ENCODE peak calls at places on chromosomes 1 and 21, in seven cellular contexts. Y is RWPE1; Q is cardiac muscle cell; O is pancreas; F is IMR-90; J is CD8-positive, alpha-beta T cell; D is AG04450. V is an unnamed sample.

GRCh38 chr1:88935522-88936222 is 44.3 kb upstream of the GTF2B start:
- DNase-seq in Y (peak; percentile 42), Q (peak; percentile 55), O (no peak), F (peak; percentile 52), J (peak; percentile 8), D (peak; percentile 8), V (no peak)

GRCh38 chr1:78919150-78919549 is 87.4 kb downstream of the ADGRL4 start:
- DNase-seq in Y (no peak), Q (no peak), O (no peak), F (no peak), J (no peak), D (no peak), V (no peak)

GRCh38 chr1:231194476-231194842 is 32.6 kb downstream of the TRIM67 start:
- DNase-seq in Y (no peak), Q (no peak), O (no peak), F (no peak), J (no peak), D (no peak), V (no peak)

GRCh38 chr1:222643603-222643936 is 25.7 kb downstream of the MIA3 start:
- DNase-seq in Y (no peak), Q (no peak), O (no peak), F (no peak), J (no peak), D (no peak), V (peak; percentile 17)

GRCh38 chr21:46226920-46227599 is 1.5 kb downstream of the LSS start:
- DNase-seq in Y (peak; percentile 48), Q (peak; percentile 62), O (no peak), F (peak; percentile 78), J (no peak), D (no peak), V (no peak)

GRCh38 chr1:174262747-174263241 is 103.5 kb downstream of the RABGAP1L start:
- DNase-seq in Y (peak; percentile 56), Q (peak; percentile 59), O (no peak), F (peak; percentile 65), J (no peak), D (peak; percentile 34), V (no peak)

GRCh38 chr1:235253219-235253640 is 74.7 kb downstream of the ARID4B start:
- DNase-seq in Y (peak; percentile 44), Q (peak; percentile 74), O (peak; percentile 73), F (peak; percentile 72), J (peak; percentile 66), D (peak; percentile 41), V (peak; percentile 72)

GRCh38 chr1:182641561-182641960 is 37.4 kb upstream of the RGS16 start:
- DNase-seq in Y (no peak), Q (no peak), O (no peak), F (no peak), J (no peak), D (no peak), V (no peak)

GRCh38 chr1:173527151-173527826 is 50.2 kb downstream of the PRDX6 start:
- DNase-seq in Y (peak; percentile 56), Q (peak; percentile 57), O (no peak), F (no peak), J (no peak), D (no peak), V (no peak)

GRCh38 chr1:11044086-11044848 is 2.8 kb downstream of the MASP2 start:
- DNase-seq in Y (no peak), Q (no peak), O (no peak), F (no peak), J (no peak), D (no peak), V (no peak)

GRCh38 chr1:21289700-21290545 is at the start of gene ECE1:
- DNase-seq in Y (peak; percentile 52), Q (peak; percentile 60), O (no peak), F (no peak), J (peak; percentile 55), D (no peak), V (peak; percentile 60)

GRCh38 chr1:92817137-92817697 is 14.6 kb upstream of the RPL5 start:
- DNase-seq in Y (no peak), Q (no peak), O (no peak), F (no peak), J (no peak), D (no peak), V (no peak)

GRCh38 chr1:180264595-180264994 is 34.5 kb downstream of the LHX4 start:
- DNase-seq in Y (no peak), Q (no peak), O (no peak), F (no peak), J (no peak), D (no peak), V (no peak)

GRCh38 chr1:117622726-117623125 is 16.9 kb downstream of the TENT5C start:
- DNase-seq in Y (no peak), Q (no peak), O (no peak), F (no peak), J (no peak), D (no peak), V (no peak)
- TF ChIP-seq CTCF in Y (no peak), Q (peak; percentile 6), O (no peak), F (no peak), J (no peak), D (no peak), V (no peak)

DNA sequence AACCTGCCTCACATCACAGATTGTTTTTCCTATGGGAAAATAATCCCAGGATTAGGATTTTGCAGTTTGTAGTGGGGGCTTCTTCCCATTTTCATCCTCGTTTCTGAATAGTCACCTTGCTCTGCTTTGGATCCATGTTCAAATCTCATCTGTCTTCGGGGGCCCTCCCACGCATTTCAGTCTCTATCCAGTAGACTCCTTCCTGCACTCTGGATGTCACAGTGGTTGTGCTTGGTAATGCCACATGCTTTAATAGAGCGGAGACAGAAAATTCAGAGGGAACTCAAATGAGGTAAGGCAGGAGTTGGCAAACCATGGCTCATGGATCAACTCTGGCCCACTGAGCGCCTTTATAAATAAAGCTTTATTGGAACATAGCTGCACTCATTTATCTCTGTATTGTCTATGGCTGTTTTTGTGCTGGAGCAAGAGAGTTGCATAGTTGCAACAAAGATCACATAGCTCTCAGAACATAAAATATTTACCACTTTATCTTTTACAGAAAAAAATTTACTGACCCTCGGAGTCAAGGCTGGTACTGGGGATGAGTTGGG is 101.0 kb downstream of the SPATA46 start:
- DNase-seq in Y (no peak), Q (no peak), O (no peak), F (no peak), J (no peak), D (no peak), V (no peak)
- TF ChIP-seq CTCF in Y (no peak), Q (no peak), O (no peak), F (no peak), J (no peak), D (no peak), V (no peak)

GRCh38 chr1:147600119-147601111 is 59.1 kb downstream of the BCL9 start:
- DNase-seq in Y (peak; percentile 18), Q (peak; percentile 17), O (no peak), F (peak; percentile 70), J (no peak), D (no peak), V (no peak)
- TF ChIP-seq CTCF in Y (no peak), Q (no peak), O (no peak), F (no peak), J (no peak), D (no peak), V (no peak)

DNA sequence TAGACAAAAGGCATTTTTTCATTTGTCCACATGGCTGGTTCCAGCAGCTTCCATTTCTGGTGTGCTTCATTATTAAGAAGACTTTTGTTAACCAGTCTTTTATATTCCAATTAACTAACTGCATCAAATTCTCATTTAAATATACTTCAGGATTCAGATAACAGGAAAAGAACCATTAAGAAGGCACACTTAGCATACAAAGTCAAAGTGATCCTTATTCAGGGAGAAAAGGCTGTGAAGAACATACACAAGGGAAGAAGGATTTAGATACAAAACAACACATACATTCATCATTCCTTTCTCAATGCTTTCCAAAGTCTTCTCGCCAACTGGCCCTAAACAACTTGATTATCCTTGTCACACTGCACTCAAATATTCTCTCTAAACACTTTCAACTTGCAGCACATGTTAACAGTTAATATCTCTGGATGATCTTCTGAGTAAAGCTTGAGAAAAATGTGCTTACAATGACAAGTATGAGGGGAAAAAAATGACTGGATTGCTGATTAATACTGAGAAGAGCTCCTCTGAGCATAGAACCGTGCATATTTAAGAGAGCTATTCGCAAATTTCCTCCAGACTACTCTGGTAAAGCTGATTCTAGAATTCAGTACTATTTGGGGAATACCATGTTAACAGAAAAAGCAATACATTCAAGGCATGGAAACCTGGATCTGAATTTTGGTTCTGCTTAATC is 225.2 kb upstream of the TNR start:
- DNase-seq in Y (no peak), Q (no peak), O (no peak), F (peak; percentile 45), J (no peak), D (no peak), V (no peak)
- TF ChIP-seq CTCF in Y (no peak), Q (no peak), O (no peak), F (no peak), J (no peak), D (no peak), V (no peak)

DNA sequence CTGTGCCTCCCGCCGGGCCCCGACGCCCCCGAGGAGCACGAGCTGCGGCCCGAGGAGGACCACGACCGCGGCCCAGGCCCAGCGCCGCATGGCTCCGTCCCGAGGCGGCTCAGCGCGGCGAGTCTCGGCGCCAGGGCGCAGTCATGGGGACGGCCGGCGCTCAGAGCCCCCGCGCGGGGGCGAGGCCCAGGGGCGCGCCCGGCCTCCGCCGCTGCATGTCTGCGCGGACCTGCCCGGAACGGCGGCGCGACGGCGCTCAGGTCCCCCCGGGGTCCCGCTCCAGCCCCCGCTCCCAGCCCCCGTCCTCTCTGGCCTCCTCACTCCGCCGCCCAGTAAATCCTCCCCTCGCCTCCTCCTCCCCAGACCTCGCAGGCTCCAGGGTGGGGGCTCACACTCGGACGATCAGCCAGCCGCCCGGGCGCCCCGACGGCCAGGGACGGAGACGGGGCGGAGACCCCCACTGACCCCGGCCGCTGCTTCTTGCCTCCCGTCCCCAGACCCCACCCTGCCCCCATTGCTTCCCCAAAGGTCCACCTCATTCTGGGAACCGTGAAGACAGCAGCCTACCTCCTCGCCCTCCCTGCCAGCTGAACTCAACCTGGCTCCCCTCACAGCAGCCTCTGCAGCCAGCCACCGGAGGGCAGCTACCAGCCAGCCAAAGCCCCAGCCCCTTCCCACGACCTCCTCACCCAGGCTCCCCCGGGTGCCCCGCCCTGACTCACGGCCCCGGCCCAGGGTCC is at the start of gene C1QTNF12:
- DNase-seq in Y (no peak), Q (no peak), O (no peak), F (no peak), J (no peak), D (no peak), V (no peak)
- TF ChIP-seq CTCF in Y (no peak), Q (no peak), O (no peak), F (no peak), J (no peak), D (no peak), V (no peak)

DNA sequence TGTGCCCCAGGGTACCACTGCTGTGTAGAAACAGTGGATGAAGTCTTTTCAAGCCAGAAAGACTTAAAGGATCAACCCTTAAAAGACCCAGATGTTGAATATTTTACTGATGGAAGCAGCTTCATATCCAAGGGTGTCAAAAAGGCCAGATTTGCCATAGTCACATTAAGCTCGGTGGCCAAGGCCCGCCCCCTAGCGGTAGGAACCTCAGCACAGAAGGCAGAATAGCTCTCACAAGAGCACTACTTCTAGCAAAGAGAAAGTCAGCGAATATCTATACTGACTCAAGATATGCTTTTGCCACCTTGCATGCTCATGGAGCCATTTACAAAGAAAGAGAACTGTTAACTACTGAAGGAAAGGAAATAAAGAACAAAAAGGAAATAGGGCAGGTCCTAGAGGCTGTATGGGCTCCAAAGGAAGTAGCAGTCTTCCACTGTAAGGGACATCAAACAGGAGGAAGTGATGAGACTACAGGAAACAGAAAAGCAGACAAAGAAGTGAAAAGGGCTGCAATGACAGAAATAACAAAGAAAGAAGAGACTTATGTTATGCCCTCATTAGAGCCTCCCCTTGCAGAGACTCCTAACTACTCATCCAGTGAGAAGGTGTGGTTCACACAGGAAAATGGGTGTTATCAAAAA is 90.5 kb downstream of the LIPI start:
- DNase-seq in Y (peak; percentile 6), Q (peak; percentile 52), O (peak; percentile 29), F (peak; percentile 8), J (peak; percentile 18), D (no peak), V (peak; percentile 88)
- TF ChIP-seq CTCF in Y (peak; percentile 67), Q (no peak), O (peak; percentile 32), F (peak; percentile 49), J (no peak), D (peak; percentile 37), V (peak; percentile 88)